ENCODE peak calls at places on chromosomes 13 and 19, in four cellular contexts. M, U, T and G are unnamed samples.

GRCh38 chr13:59672445-59672844 is 491.3 kb downstream of the DIAPH3 start:
- DNase-seq in M (no peak), U (no peak), T (no peak), G (no peak)

GRCh38 chr13:113663934-113664333 is 3.1 kb upstream of the GRK1 start:
- DNase-seq in M (no peak), U (no peak), T (peak; percentile 62), G (no peak)

GRCh38 chr19:52786078-52786463 is 520 bp downstream of the ZNF600 start:
- DNase-seq in M (no peak), U (peak; percentile 0), T (no peak), G (no peak)

GRCh38 chr13:33645591-33646554 is 172.1 kb upstream of the RFC3 start:
- DNase-seq in M (no peak), U (no peak), T (no peak), G (no peak)

GRCh38 chr19:12952488-12953455 is 4.3 kb downstream of the GADD45GIP1 start:
- DNase-seq in M (peak; percentile 88), U (no peak), T (peak; percentile 74), G (peak; percentile 83)

GRCh38 chr19:40143612-40144011 is 47.6 kb upstream of the MAP3K10 start:
- DNase-seq in M (no peak), U (peak; percentile 16), T (no peak), G (peak; percentile 55)

GRCh38 chr13:109606404-109607028 is 179.9 kb downstream of the IRS2 start:
- DNase-seq in M (no peak), U (no peak), T (no peak), G (no peak)

GRCh38 chr19:8239528-8240273 is 30.5 kb downstream of the CERS4 start:
- DNase-seq in M (no peak), U (no peak), T (no peak), G (no peak)

GRCh38 chr19:28468701-28469459 is 744.1 kb downstream of the UQCRFS1 start:
- DNase-seq in M (no peak), U (no peak), T (no peak), G (no peak)

GRCh38 chr19:5447700-5448311 is 7.4 kb upstream of the ZNRF4 start:
- DNase-seq in M (no peak), U (no peak), T (peak; percentile 32), G (peak; percentile 71)

GRCh38 chr19:41928221-41928683 is at the start of gene ERFL:
- DNase-seq in M (no peak), U (no peak), T (no peak), G (no peak)

GRCh38 chr19:29323046-29323971 is 110.4 kb upstream of the UQCRFS1 start:
- DNase-seq in M (no peak), U (no peak), T (no peak), G (no peak)

GRCh38 chr13:101829484-101829883 is 377.0 kb downstream of the ITGBL1 start:
- DNase-seq in M (no peak), U (no peak), T (no peak), G (no peak)

GRCh38 chr13:22432690-22433089 is 748.1 kb upstream of the SGCG start:
- DNase-seq in M (no peak), U (no peak), T (no peak), G (no peak)

GRCh38 chr13:41700790-41701310 is 243.5 kb downstream of the RGCC start:
- DNase-seq in M (peak; percentile 66), U (no peak), T (peak; percentile 45), G (no peak)

GRCh38 chr19:55206664-55207500 is 2.4 kb downstream of the PTPRH start:
- DNase-seq in M (peak; percentile 86), U (no peak), T (no peak), G (peak; percentile 8)

GRCh38 chr19:10706990-10707389 is 5.8 kb downstream of the QTRT1 start:
- DNase-seq in M (peak; percentile 55), U (no peak), T (no peak), G (no peak)

GRCh38 chr19:58170860-58171259 is 12.0 kb upstream of the ZNF274 start:
- DNase-seq in M (peak; percentile 42), U (no peak), T (no peak), G (no peak)

GRCh38 chr19:48271531-48272151 is 1.8 kb downstream of the ZNF114 start:
- DNase-seq in M (peak; percentile 35), U (no peak), T (no peak), G (peak; percentile 38)

GRCh38 chr13:20383058-20383457 is 142.6 kb downstream of the CRYL1 start:
- DNase-seq in M (no peak), U (no peak), T (no peak), G (no peak)

GRCh38 chr19:5801796-5802616 is 2.9 kb upstream of the NRTN start:
- DNase-seq in M (peak; percentile 12), U (no peak), T (no peak), G (peak; percentile 65)

GRCh38 chr19:39671739-39672363 is 16.1 kb downstream of the LGALS16 start:
- DNase-seq in M (peak; percentile 43), U (peak; percentile 49), T (peak; percentile 25), G (peak; percentile 45)

GRCh38 chr13:98998831-98999634 is 21.2 kb upstream of the DOCK9 start:
- DNase-seq in M (no peak), U (peak; percentile 7), T (no peak), G (no peak)

GRCh38 chr19:19371056-19371455 is 34.4 kb upstream of the GATAD2A start:
- DNase-seq in M (no peak), U (no peak), T (no peak), G (no peak)

GRCh38 chr13:44159633-44160279 is 213.9 kb upstream of the SERP2 start:
- DNase-seq in M (no peak), U (no peak), T (no peak), G (no peak)

GRCh38 chr13:41019027-41019487 is at the start of gene ELF1:
- DNase-seq in M (peak; percentile 52), U (peak; percentile 59), T (no peak), G (no peak)

GRCh38 chr13:61078976-61079770 is 336.5 kb downstream of the PCDH20 start:
- DNase-seq in M (no peak), U (no peak), T (no peak), G (no peak)

GRCh38 chr13:48478401-48478800 is 54.5 kb downstream of the RCBTB2 start:
- DNase-seq in M (peak; percentile 47), U (no peak), T (no peak), G (no peak)